ENCODE peak calls at places on chromosomes 6 and 20, in six cellular contexts. V is T-helper 1 cell; K is mesendoderm; L is body of pancreas; Y is activated CD8-positive, alpha-beta memory T cell treated with anti-CD3 and anti-CD28 coated beads for 48 hours; F is dorsolateral prefrontal cortex. Z is an unnamed sample.
A peak's percentile ranks its signal among the peaks of the same experiment; 100 is the strongest.

GRCh38 chr6:40715501-40716403 is 128.6 kb upstream of the LRFN2 start:
- DNase-seq in F (no peak), V (no peak), Y (no peak), K (no peak), L (no peak), Z (no peak)

GRCh38 chr20:39825950-39826349 is 863.1 kb downstream of the MAFB start:
- DNase-seq in F (no peak), K (no peak), V (no peak), Y (no peak), L (no peak), Z (peak; percentile 17)

GRCh38 chr20:23059831-23060230 is 10.4 kb upstream of the THBD start:
- DNase-seq in V (no peak), Y (no peak), K (no peak), F (no peak), L (no peak), Z (no peak)

GRCh38 chr6:127732927-127733326 is 156.0 kb downstream of the C6orf58 start:
- DNase-seq in Y (no peak), V (no peak), K (no peak), L (no peak), F (no peak), Z (no peak)

GRCh38 chr6:11067348-11067747 is 23.2 kb upstream of the ELOVL2 start:
- DNase-seq in V (no peak), K (no peak), F (no peak), L (peak; percentile 53), Y (no peak), Z (no peak)

GRCh38 chr6:10140824-10141223 is 274.1 kb downstream of the TFAP2A start:
- DNase-seq in K (no peak), L (no peak), Y (no peak), V (no peak), F (no peak), Z (no peak)

GRCh38 chr20:63829943-63830820 is 882 bp downstream of the ZBTB46 start:
- DNase-seq in F (no peak), Y (no peak), V (no peak), K (peak; percentile 61), L (no peak), Z (peak; percentile 35)

GRCh38 chr6:126228001-126228791 is 111.7 kb upstream of the CENPW start:
- DNase-seq in V (no peak), L (no peak), F (no peak), Y (no peak), K (peak; percentile 11), Z (no peak)

GRCh38 chr6:28537065-28537464 is 11.4 kb downstream of the GPX5 start:
- DNase-seq in F (no peak), K (peak; percentile 69), Y (no peak), V (no peak), L (no peak), Z (peak; percentile 18)

GRCh38 chr6:52233975-52234823 is 10.1 kb downstream of the IL17F start:
- DNase-seq in K (peak; percentile 80), V (no peak), L (peak; percentile 52), F (no peak), Y (no peak), Z (peak; percentile 81)

GRCh38 chr6:40912158-40912946 is 126.7 kb downstream of the UNC5CL start:
- DNase-seq in Y (no peak), K (peak; percentile 83), F (no peak), V (no peak), L (peak; percentile 85), Z (peak; percentile 40)

GRCh38 chr6:158218467-158218866 is 50.3 kb downstream of the GTF2H5 start:
- DNase-seq in F (no peak), V (no peak), Y (no peak), L (no peak), K (no peak), Z (no peak)

GRCh38 chr20:11995750-11996567 is 78.3 kb downstream of the BTBD3 start:
- DNase-seq in L (no peak), K (no peak), V (no peak), Y (no peak), F (no peak), Z (no peak)

GRCh38 chr6:20954325-20954724 is 420.1 kb downstream of the CDKAL1 start:
- DNase-seq in Y (no peak), V (no peak), K (no peak), F (no peak), L (no peak), Z (no peak)

GRCh38 chr6:45946352-45946751 is 69.3 kb downstream of the CLIC5 start:
- DNase-seq in Y (no peak), V (no peak), F (no peak), L (peak; percentile 32), K (peak; percentile 65), Z (peak; percentile 90)

GRCh38 chr20:11581271-11581670 is 336.4 kb upstream of the BTBD3 start:
- DNase-seq in K (peak; percentile 62), F (no peak), V (no peak), Y (no peak), L (no peak), Z (no peak)

GRCh38 chr6:25788305-25788922 is 33.9 kb downstream of the SLC17A4 start:
- DNase-seq in L (peak; percentile 66), K (peak; percentile 74), F (no peak), V (peak; percentile 33), Y (peak; percentile 1), Z (peak; percentile 65)

GRCh38 chr20:53142225-53142624 is 170.1 kb downstream of the TSHZ2 start:
- DNase-seq in L (no peak), V (no peak), K (no peak), F (no peak), Y (no peak), Z (no peak)